ENCODE peak calls at places on chromosomes 12 and 14, in six cellular contexts. C is kidney; Q is uterus; F is CD8-positive, alpha-beta memory T cell; L is aorta; X is A549. Y is an unnamed sample. For H3K9me3, the result is how much of the 10 kb centered on the place peaks cover.

GRCh38 chr14:92863281-92863680 is 59.7 kb upstream of the CHGA start:
- DNase-seq in C (no peak), Q (no peak), F (no peak), L (no peak), X (no peak), Y (no peak)

GRCh38 chr14:79056879-79057278 is 886.7 kb downstream of the NRXN3 start:
- DNase-seq in C (no peak), Q (no peak), F (no peak), L (no peak), X (no peak), Y (no peak)

GRCh38 chr12:100473716-100474150 is at the start of gene NR1H4:
- DNase-seq in C (no peak), Q (no peak), F (no peak), L (no peak), X (peak), Y (no peak)

GRCh38 chr12:2397356-2398045 is 344.7 kb downstream of the CACNA1C start:
- DNase-seq in C (no peak), Q (no peak), F (no peak), L (no peak), X (no peak), Y (no peak)

GRCh38 chr14:102185360-102185759 is 45.7 kb downstream of the WDR20 start:
- DNase-seq in C (peak), Q (no peak), F (no peak), L (no peak), X (peak), Y (no peak)

GRCh38 chr12:58459191-58459590 is 461.1 kb downstream of the LRIG3 start:
- DNase-seq in C (no peak), Q (no peak), F (no peak), L (no peak), X (no peak), Y (no peak)

GRCh38 chr14:85317491-85318021 is 212.4 kb upstream of the FLRT2 start:
- DNase-seq in C (no peak), Q (no peak), F (no peak), L (no peak), X (no peak), Y (no peak)

GRCh38 chr12:5745251-5745888 is 199.7 kb downstream of the ANO2 start:
- DNase-seq in C (no peak), Q (no peak), F (peak), L (peak), X (peak), Y (no peak)

GRCh38 chr14:21096889-21097615 is 1.4 kb downstream of the ZNF219 start:
- DNase-seq in C (no peak), Q (no peak), F (no peak), L (no peak), X (no peak), Y (no peak)

GRCh38 chr12:111529424-111530368 is 69.4 kb downstream of the ATXN2 start:
- DNase-seq in C (no peak), Q (peak), F (peak), L (no peak), X (peak), Y (peak)

GRCh38 chr14:53186532-53186931 is 33.4 kb upstream of the DDHD1 start:
- DNase-seq in C (no peak), Q (no peak), F (no peak), L (no peak), X (no peak), Y (no peak)

GRCh38 chr14:71240866-71241520 is 333.7 kb downstream of the PCNX1 start:
- DNase-seq in C (no peak), Q (no peak), F (no peak), L (no peak), X (no peak), Y (no peak)

GRCh38 chr14:102295301-102295700 is 9.7 kb downstream of the MOK start:
- DNase-seq in C (no peak), Q (no peak), F (no peak), L (no peak), X (no peak), Y (no peak)

GRCh38 chr12:52201520-52201839 is 9.7 kb upstream of the KRT80 start:
- DNase-seq in C (no peak), Q (no peak), F (no peak), L (no peak), X (no peak), Y (no peak)

GRCh38 chr12:43669373-43669772 is 89.2 kb downstream of the PUS7L start:
- DNase-seq in C (no peak), Q (no peak), F (no peak), L (no peak), X (no peak), Y (no peak)

GRCh38 chr12:22312336-22312735 is 22.2 kb downstream of the ST8SIA1 start:
- DNase-seq in C (no peak), Q (no peak), F (no peak), L (no peak), X (peak), Y (no peak)

GRCh38 chr14:32696325-32697101 is 242.2 kb upstream of the NPAS3 start:
- DNase-seq in C (no peak), Q (no peak), F (no peak), L (no peak), X (no peak), Y (no peak)

GRCh38 chr14:94970937-94971730 is 186.2 kb downstream of the DICER1 start:
- DNase-seq in C (no peak), Q (peak), F (no peak), L (no peak), X (no peak), Y (no peak)

GRCh38 chr14:104096751-104097700 is 11.5 kb downstream of the ASPG start:
- DNase-seq in C (peak), Q (no peak), F (no peak), L (peak), X (no peak), Y (no peak)

GRCh38 chr12:46465307-46465706 is 92.7 kb upstream of the SLC38A2 start:
- DNase-seq in C (no peak), Q (no peak), F (no peak), L (no peak), X (no peak), Y (no peak)

GRCh38 chr12:7303772-7304171 is at the start of gene ACSM4:
- DNase-seq in C (no peak), Q (no peak), F (no peak), L (no peak), X (no peak), Y (no peak)

GRCh38 chr14:102917469-102918211 is 4.8 kb upstream of the AMN start:
- DNase-seq in C (peak), Q (no peak), F (peak), L (peak), X (peak), Y (peak)

GRCh38 chr12:123660328-123660727 is 10.6 kb upstream of the TCTN2 start:
- DNase-seq in C (no peak), Q (no peak), F (no peak), L (no peak), X (peak), Y (no peak)

GRCh38 chr14:101601603-101602465 is 40.5 kb downstream of the DIO3 start:
- DNase-seq in C (no peak), Q (no peak), F (no peak), L (peak), X (no peak), Y (no peak)

GRCh38 chr14:32588448-32589320 is 259.6 kb downstream of the AKAP6 start:
- DNase-seq in C (no peak), Q (no peak), F (no peak), L (no peak), X (peak), Y (no peak)

GRCh38 chr12:110379201-110379600 is 24.3 kb downstream of the ANAPC7 start:
- DNase-seq in C (no peak), Q (no peak), F (no peak), L (no peak), X (no peak), Y (no peak)

GRCh38 chr12:123757555-123757954 is 4.5 kb upstream of the DNAH10 start:
- DNase-seq in C (no peak), Q (peak), F (no peak), L (peak), X (no peak), Y (no peak)

GRCh38 chr12:6323340-6323994 is 13.0 kb downstream of the PLEKHG6 start:
- DNase-seq in C (no peak), Q (peak), F (peak), L (no peak), X (peak), Y (no peak)

DNA sequence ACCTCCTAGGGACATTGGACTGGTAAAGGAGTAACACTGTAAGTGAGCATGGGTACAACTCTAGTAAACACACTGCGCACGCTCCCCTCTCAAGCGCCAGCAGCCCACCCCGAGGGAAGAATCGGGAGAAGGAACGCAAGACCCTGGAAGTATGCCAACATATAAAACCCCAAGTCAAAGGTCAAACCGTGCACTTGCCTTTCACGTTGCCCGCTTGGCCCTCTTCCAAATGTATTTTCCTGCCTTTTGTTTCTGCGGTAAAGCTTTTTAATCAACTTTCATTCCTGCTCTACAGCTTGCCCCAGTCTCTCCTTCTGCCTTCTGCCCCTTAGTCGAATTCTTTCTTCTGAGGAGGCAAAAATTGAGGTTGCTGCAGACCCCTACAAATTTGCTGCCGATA is 17.6 kb upstream of the CHST11 start:
- DNase-seq in C (no peak), Q (no peak), F (no peak), L (no peak), X (no peak), Y (no peak)
- H3K9me3 ChIP-seq in C (under half), Q (under half), F (under half), L (under half), X (under half), Y (under half)

GRCh38 chr12:132922676-132923075 is 33.4 kb downstream of the ZNF605 start:
- DNase-seq in C (no peak), Q (no peak), F (no peak), L (no peak), X (no peak), Y (no peak)
- H3K9me3 ChIP-seq in C (half or more), Q (under half), F (half or more), L (under half), X (half or more), Y (half or more)

GRCh38 chr12:68131867-68132414 is 27.6 kb downstream of the IFNG start:
- DNase-seq in C (no peak), Q (no peak), F (no peak), L (no peak), X (no peak), Y (no peak)
- H3K9me3 ChIP-seq in C (under half), Q (under half), F (under half), L (under half), X (under half), Y (under half)

GRCh38 chr14:100384277-100384676 is 61.1 kb downstream of the SLC25A47 start:
- DNase-seq in C (no peak), Q (no peak), F (no peak), L (no peak), X (no peak), Y (no peak)

GRCh38 chr14:100381386-100382105 is 58.4 kb downstream of the SLC25A47 start:
- DNase-seq in C (no peak), Q (no peak), F (no peak), L (no peak), X (no peak), Y (no peak)

GRCh38 chr14:100384819-100385813 is 62.0 kb downstream of the SLC25A47 start:
- DNase-seq in C (no peak), Q (no peak), F (no peak), L (no peak), X (peak), Y (no peak)

GRCh38 chr14:100383727-100384158 is 60.6 kb downstream of the SLC25A47 start:
- DNase-seq in C (no peak), Q (peak), F (peak), L (no peak), X (peak), Y (peak)

DNA sequence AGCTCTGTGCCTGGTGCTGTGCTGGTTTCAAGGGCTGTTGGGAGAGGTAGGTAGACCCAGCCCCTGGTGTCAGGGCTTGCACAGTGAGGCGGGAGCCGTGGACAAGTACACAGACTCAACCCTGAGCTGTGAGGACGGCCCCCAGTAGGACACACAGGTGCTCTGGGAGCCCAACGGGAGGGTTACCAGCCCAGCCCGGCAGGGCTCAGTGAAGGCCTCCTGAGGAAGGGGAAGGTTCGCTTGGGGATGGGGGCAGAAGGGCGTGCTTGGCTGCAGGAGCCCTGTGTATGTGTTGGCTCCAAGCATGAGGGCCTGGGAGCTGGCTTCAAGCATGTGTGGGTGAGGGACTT is 58.9 kb downstream of the SLC25A47 start:
- DNase-seq in C (no peak), Q (no peak), F (no peak), L (no peak), X (no peak), Y (no peak)
- H3K9me3 ChIP-seq in C (under half), Q (under half), F (under half), L (under half), X (under half), Y (under half)

GRCh38 chr12:94203796-94204195 is 55.4 kb downstream of the PLXNC1 start:
- DNase-seq in C (no peak), Q (no peak), F (no peak), L (no peak), X (no peak), Y (no peak)

GRCh38 chr12:94200695-94201094 is 52.3 kb downstream of the PLXNC1 start:
- DNase-seq in C (no peak), Q (no peak), F (no peak), L (no peak), X (no peak), Y (no peak)

GRCh38 chr12:94204647-94205247 is 56.4 kb downstream of the PLXNC1 start:
- DNase-seq in C (no peak), Q (no peak), F (no peak), L (no peak), X (no peak), Y (no peak)

GRCh38 chr12:94202245-94203180 is 54.1 kb downstream of the PLXNC1 start:
- DNase-seq in C (no peak), Q (no peak), F (no peak), L (no peak), X (no peak), Y (no peak)

GRCh38 chr12:94203181-94203546 is 54.8 kb downstream of the PLXNC1 start:
- DNase-seq in C (no peak), Q (no peak), F (no peak), L (no peak), X (no peak), Y (no peak)
- H3K9me3 ChIP-seq in C (under half), Q (under half), F (under half), L (under half), X (under half), Y (under half)

Y was measured in CD4-positive, alpha-beta T cell.